ENCODE peak calls at places on chromosomes 2 and 18, in nine cellular contexts. J, Z, P, B, D, N, Y, F and R are unnamed samples. For H3K4me1, the result is how much of the 10 kb centered on the place peaks cover.

GRCh38 chr2:136305517-136306192 is 187.7 kb upstream of the CXCR4 start:
- DNase-seq in Z (no peak), J (no peak), P (peak), D (no peak), F (no peak), B (no peak), Y (no peak), N (no peak), R (no peak)

GRCh38 chr2:182117203-182117602 is 131.6 kb downstream of the PPP1R1C start:
- DNase-seq in Y (no peak), N (no peak), D (no peak), J (no peak), P (no peak), F (no peak), Z (no peak), B (no peak), R (no peak)

GRCh38 chr2:157838442-157839161 is 37.5 kb downstream of the ACVR1 start:
- DNase-seq in B (peak), J (peak), P (peak), Z (no peak), Y (peak), N (peak), F (peak), D (no peak), R (peak)

GRCh38 chr18:45254683-45255082 is 360.6 kb upstream of the SLC14A2 start:
- DNase-seq in B (no peak), N (no peak), F (no peak), J (no peak), Y (no peak), D (no peak), P (no peak), Z (no peak), R (no peak)

GRCh38 chr2:188975497-188976102 is 1.4 kb downstream of the COL3A1 start:
- DNase-seq in D (peak), B (peak), F (no peak), Z (no peak), Y (no peak), J (peak), P (no peak), N (no peak), R (no peak)

GRCh38 chr2:80830891-80831290 is 526.3 kb upstream of the LRRTM1 start:
- DNase-seq in D (no peak), J (no peak), Z (no peak), F (no peak), N (no peak), P (no peak), Y (no peak), B (no peak), R (no peak)

GRCh38 chr2:158006961-158007664 is 94.6 kb upstream of the UPP2 start:
- DNase-seq in N (no peak), Y (no peak), F (no peak), B (no peak), D (no peak), J (peak), Z (no peak), P (peak), R (no peak)

GRCh38 chr2:27262379-27263286 is at the start of gene SLC30A3:
- DNase-seq in Z (no peak), J (peak), P (peak), F (peak), Y (no peak), D (peak), B (peak), N (peak), R (peak)

GRCh38 chr2:9252002-9252357 is 45.4 kb downstream of the ASAP2 start:
- DNase-seq in D (no peak), N (no peak), Y (no peak), J (no peak), B (no peak), Z (peak), F (no peak), P (peak), R (no peak)

GRCh38 chr18:61541673-61542072 is 208.4 kb downstream of the CDH20 start:
- DNase-seq in Z (no peak), B (no peak), N (no peak), J (no peak), Y (no peak), F (no peak), P (no peak), D (no peak), R (no peak)

GRCh38 chr2:105919191-105919811 is 174.6 kb downstream of the NCK2 start:
- DNase-seq in P (no peak), N (peak), D (no peak), J (no peak), Y (peak), B (peak), Z (peak), F (no peak), R (no peak)

GRCh38 chr18:47953471-47953931 is 23.0 kb upstream of the SMAD2 start:
- DNase-seq in P (no peak), D (no peak), Z (no peak), F (no peak), Y (no peak), N (no peak), B (no peak), J (peak), R (no peak)

GRCh38 chr18:4004176-4004829 is 450.8 kb downstream of the DLGAP1 start:
- DNase-seq in N (no peak), Y (no peak), B (no peak), Z (no peak), P (no peak), F (no peak), D (no peak), J (no peak), R (no peak)

GRCh38 chr2:20424300-20425290 is 22.3 kb upstream of the RHOB start:
- DNase-seq in Z (peak), J (peak), B (no peak), Y (no peak), D (peak), N (peak), F (peak), P (no peak), R (no peak)

GRCh38 chr2:157246212-157247067 is 11.1 kb upstream of the GALNT5 start:
- DNase-seq in F (no peak), Z (peak), P (peak), D (no peak), Y (no peak), J (peak), B (peak), N (no peak), R (peak)

GRCh38 chr2:120974950-120975349 is 239.3 kb downstream of the GLI2 start:
- DNase-seq in J (no peak), N (no peak), P (no peak), Z (no peak), D (no peak), B (no peak), Y (no peak), F (no peak), R (no peak)

GRCh38 chr2:161946489-161947107 is 127.4 kb downstream of the DPP4 start:
- DNase-seq in B (peak), J (peak), Z (no peak), N (no peak), D (no peak), F (no peak), Y (peak), P (peak), R (no peak)

GRCh38 chr2:171706152-171706803 is 19.0 kb downstream of the DYNC1I2 start:
- DNase-seq in F (no peak), D (no peak), P (peak), J (no peak), N (no peak), B (peak), Z (no peak), Y (peak), R (no peak)

GRCh38 chr2:183185534-183185933 is 61.3 kb downstream of the NUP35 start:
- DNase-seq in B (peak), F (no peak), J (peak), D (no peak), N (no peak), P (no peak), Y (peak), Z (no peak), R (no peak)

GRCh38 chr2:71596011-71596410 is 142.7 kb downstream of the DYSF start:
- DNase-seq in N (no peak), B (peak), Y (no peak), D (no peak), F (no peak), P (no peak), Z (no peak), J (no peak), R (no peak)

GRCh38 chr2:55175254-55176093 is 56.6 kb downstream of the CLHC1 start:
- DNase-seq in P (peak), D (no peak), J (peak), B (peak), N (no peak), F (no peak), Y (peak), Z (peak), R (no peak)

GRCh38 chr2:26503238-26503880 is 25.4 kb upstream of the OTOF start:
- DNase-seq in F (peak), Y (peak), N (peak), B (peak), P (peak), J (peak), D (peak), Z (peak), R (peak)

GRCh38 chr2:234135750-234136221 is 85.3 kb downstream of the SPP2 start:
- DNase-seq in Y (peak), P (peak), J (peak), N (peak), B (peak), F (peak), D (peak), Z (peak), R (peak)

GRCh38 chr2:38997784-38998183 is 108.1 kb downstream of the ARHGEF33 start:
- DNase-seq in P (peak), D (no peak), F (no peak), B (peak), Z (no peak), Y (peak), N (no peak), J (no peak), R (no peak)

GRCh38 chr2:84832772-84833461 is 48.0 kb downstream of the TRABD2A start:
- DNase-seq in P (no peak), B (no peak), D (no peak), J (peak), F (no peak), Z (no peak), Y (no peak), N (no peak), R (no peak)

GRCh38 chr2:210440206-210440605 is 36.4 kb downstream of the LANCL1 start:
- DNase-seq in F (no peak), Y (no peak), P (no peak), D (no peak), Z (no peak), J (no peak), B (no peak), N (no peak), R (no peak)

GRCh38 chr18:62413189-62413588 is 88.1 kb downstream of the TNFRSF11A start:
- DNase-seq in J (no peak), P (no peak), F (no peak), B (no peak), Y (no peak), N (no peak), Z (no peak), D (no peak), R (no peak)

GRCh38 chr2:39534095-39534711 is 97.1 kb upstream of the MAP4K3 start:
- DNase-seq in B (no peak), P (no peak), N (no peak), Y (peak), Z (no peak), J (peak), D (no peak), F (no peak), R (no peak)

GRCh38 chr2:98736464-98736889 is 5.5 kb upstream of the MGAT4A start:
- DNase-seq in P (peak), D (no peak), F (no peak), J (no peak), Y (peak), B (no peak), N (no peak), Z (peak), R (no peak)

GRCh38 chr18:32920796-32921787 is 148.3 kb upstream of the KLHL14 start:
- DNase-seq in F (no peak), B (peak), J (no peak), P (peak), D (no peak), Y (peak), N (no peak), Z (peak), R (no peak)

GRCh38 chr2:151343073-151343472 is 14.3 kb upstream of the TNFAIP6 start:
- DNase-seq in B (no peak), J (no peak), F (no peak), Z (no peak), D (no peak), Y (no peak), P (no peak), N (no peak), R (no peak)

DNA sequence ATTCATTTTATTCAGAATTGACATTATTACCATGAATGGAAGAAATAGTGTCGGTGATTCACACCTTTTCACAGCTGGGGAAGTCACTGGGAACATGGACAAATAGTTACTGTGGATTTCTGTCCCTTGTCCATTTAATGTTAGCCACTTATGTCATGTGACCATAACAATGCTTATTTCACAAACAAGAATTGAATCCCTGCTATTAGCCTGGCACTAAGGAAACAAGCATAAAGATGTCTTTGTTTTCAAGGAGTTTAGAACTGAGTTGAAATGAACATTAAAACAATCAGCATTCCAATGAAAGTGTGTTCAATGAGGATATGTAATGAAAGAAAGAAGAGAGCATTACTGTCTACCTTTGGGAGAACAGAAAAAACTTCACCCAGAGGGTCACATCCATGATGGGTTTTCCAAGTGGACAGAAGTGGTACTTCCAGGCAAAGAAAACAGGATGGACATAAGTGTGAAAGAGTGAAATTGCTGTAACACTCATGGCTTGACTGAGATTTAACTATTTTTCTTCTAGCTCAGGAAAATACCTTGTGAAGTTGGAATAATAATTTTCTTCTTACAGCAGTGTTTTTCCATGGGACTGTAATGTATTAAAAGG is 324.5 kb upstream of the UBE2E3 start:
- DNase-seq in D (no peak), Z (no peak), B (no peak), J (peak), F (no peak), N (no peak), Y (no peak), P (peak), R (no peak)
- TF ChIP-seq CTCF in D (no peak), Z (peak), B (peak), J (peak), F (no peak), N (no peak), Y (no peak), P (no peak), R (peak)

DNA sequence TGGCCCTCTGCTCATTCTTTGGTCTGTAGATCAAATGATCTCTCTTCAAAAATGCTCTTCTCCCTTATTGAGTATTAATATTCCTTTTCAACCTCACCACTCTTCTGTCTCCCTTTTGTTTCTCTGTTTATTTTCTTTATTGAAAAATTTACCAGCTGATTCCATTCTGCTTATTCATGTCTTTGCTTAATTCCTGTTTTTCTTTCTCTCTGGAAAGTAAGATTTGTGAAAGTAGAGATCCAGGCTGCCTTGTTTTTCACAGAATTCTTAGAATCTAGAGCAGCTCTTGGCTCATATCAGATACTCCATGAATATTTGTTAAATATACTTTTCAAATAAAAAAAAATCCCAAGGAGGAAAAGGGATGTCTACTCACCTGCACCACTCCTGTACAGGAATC is 157.0 kb downstream of the DOCK10 start:
- DNase-seq in N (no peak), Y (no peak), P (no peak), Z (no peak), B (no peak), J (no peak), F (no peak), D (no peak), R (no peak)
- H3K4me3 ChIP-seq in N (no peak), Y (no peak), P (no peak), Z (no peak), B (no peak), J (no peak), F (no peak), D (no peak), R (no peak)

GRCh38 chr18:36325846-36326245 is 28.3 kb downstream of the FHOD3 start:
- DNase-seq in D (no peak), P (no peak), Y (no peak), B (no peak), Z (no peak), N (no peak), F (no peak), J (no peak), R (no peak)
- H3K4me1 ChIP-seq in D (under half), P (under half), Y (under half), B (under half), Z (under half), N (under half), F (under half), J (under half), R (under half)

DNA sequence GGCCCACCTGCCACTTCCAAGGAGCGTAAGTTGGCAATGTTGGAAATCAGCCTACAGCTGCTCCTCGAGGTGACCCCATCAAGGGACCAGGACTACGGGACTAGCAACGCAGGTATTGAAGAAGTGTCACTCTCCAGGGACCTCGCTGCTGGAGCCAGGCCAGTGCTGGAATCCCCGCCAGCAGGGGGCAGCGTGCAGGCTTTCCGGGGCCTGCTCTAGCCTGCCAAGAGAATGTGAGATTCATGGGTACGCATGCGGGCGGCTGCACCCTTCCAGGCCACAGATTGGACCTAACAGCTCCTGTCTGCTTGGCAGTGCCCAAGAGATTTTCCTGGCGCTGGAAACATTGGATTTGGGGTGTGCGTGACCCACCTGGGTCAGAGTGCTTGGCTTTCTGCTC is 182.8 kb upstream of the RAB12 start:
- DNase-seq in N (no peak), D (no peak), B (no peak), J (peak), Y (peak), Z (no peak), F (no peak), P (peak), R (peak)
- TF ChIP-seq CTCF in N (no peak), D (no peak), B (no peak), J (peak), Y (peak), Z (peak), F (no peak), P (peak), R (peak)

DNA sequence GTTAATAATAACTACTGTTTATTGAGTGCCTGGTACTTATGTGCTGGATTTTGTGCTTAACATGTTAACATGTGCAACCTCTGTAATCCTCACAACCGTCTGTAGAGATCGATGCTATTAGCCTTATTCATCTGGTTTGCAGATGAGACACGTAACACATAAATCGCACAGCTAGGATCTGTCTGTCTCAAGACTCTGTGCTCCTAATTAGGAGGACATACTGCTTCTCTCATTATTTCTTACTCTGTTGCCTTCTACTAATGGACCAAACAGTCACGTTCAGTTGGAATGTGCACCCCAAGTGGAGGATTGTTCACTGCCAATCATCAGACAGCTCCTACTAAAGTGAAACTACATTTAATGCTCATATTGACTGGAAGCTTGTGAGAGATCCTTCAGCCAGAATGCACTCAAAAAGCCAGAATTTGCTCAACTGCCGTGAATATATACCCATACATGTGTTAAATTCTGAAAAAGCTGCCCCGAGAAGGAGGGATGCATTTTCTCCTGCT is 105.8 kb downstream of the RNF144A start:
- DNase-seq in B (no peak), N (no peak), F (no peak), P (no peak), D (no peak), Z (no peak), J (no peak), Y (no peak), R (no peak)
- H3K4me3 ChIP-seq in B (no peak), N (no peak), F (no peak), P (no peak), D (no peak), Z (no peak), J (no peak), Y (no peak), R (no peak)

GRCh38 chr2:198639580-198639979 is 818.2 kb downstream of the SATB2 start:
- DNase-seq in D (no peak), F (no peak), N (no peak), Y (no peak), J (no peak), P (no peak), B (no peak), Z (no peak), R (no peak)
- H3K4me1 ChIP-seq in D (under half), F (under half), N (under half), Y (under half), J (under half), P (under half), B (under half), Z (under half), R (under half)

GRCh38 chr2:167264380-167264779 is 376.1 kb downstream of the XIRP2 start:
- DNase-seq in Z (no peak), F (no peak), B (no peak), J (peak), P (peak), D (no peak), N (no peak), Y (peak), R (peak)
- TF ChIP-seq CTCF in Z (peak), F (peak), B (peak), J (peak), P (no peak), D (peak), N (no peak), Y (peak), R (peak)

GRCh38 chr18:6728318-6728717 is 1.2 kb upstream of the ARHGAP28 start:
- DNase-seq in P (no peak), N (no peak), J (no peak), D (no peak), Z (no peak), B (no peak), Y (no peak), F (no peak), R (no peak)
- H3K4me3 ChIP-seq in P (no peak), N (no peak), J (peak), D (no peak), Z (no peak), B (no peak), Y (no peak), F (no peak), R (peak)